ENCODE peak calls at places on chromosomes 12 and 14, in six cellular contexts. W is heart left ventricle, V is left ventricle myocardium inferior, Q is GM23338, A is IMR-90, U is gastrocnemius medialis. G is an unnamed sample.

GRCh38 chr12:64083285-64084210 is 138.5 kb downstream of the KICS2 start:
- DNase-seq in W (peak; percentile 85), U (peak; percentile 83), V (peak; percentile 71), A (peak; percentile 95), Q (no peak), G (no peak)

GRCh38 chr12:103858953-103859601 is 18.0 kb upstream of the NT5DC3 start:
- DNase-seq in Q (no peak), U (peak; percentile 90), A (peak; percentile 98), V (peak; percentile 38), W (peak; percentile 30), G (peak; percentile 88)

GRCh38 chr12:24617471-24617870 is 331.4 kb downstream of the BCAT1 start:
- DNase-seq in U (no peak), W (no peak), A (peak; percentile 77), V (no peak), Q (no peak), G (no peak)

GRCh38 chr14:51865953-51866747 is 5.7 kb downstream of the GNG2 start:
- DNase-seq in V (no peak), W (no peak), Q (peak; percentile 51), A (no peak), U (no peak), G (no peak)

GRCh38 chr14:22910916-22911315 is 8.0 kb downstream of the RBM23 start:
- DNase-seq in W (no peak), Q (no peak), U (no peak), V (no peak), A (no peak), G (no peak)

GRCh38 chr14:80974338-80975078 is 19.1 kb downstream of the TSHR start:
- DNase-seq in W (no peak), V (no peak), U (no peak), A (no peak), Q (no peak), G (no peak)

GRCh38 chr14:20614038-20614840 is 23.1 kb upstream of the RNASE12 start:
- DNase-seq in Q (no peak), V (no peak), W (no peak), A (no peak), U (no peak), G (no peak)

GRCh38 chr14:29757188-29757680 is 170.4 kb downstream of the PRKD1 start:
- DNase-seq in V (no peak), W (no peak), A (no peak), U (no peak), Q (peak; percentile 14), G (no peak)

GRCh38 chr14:53715390-53715730 is 241.3 kb downstream of the BMP4 start:
- DNase-seq in V (no peak), U (no peak), W (no peak), Q (no peak), A (peak; percentile 28), G (no peak)

GRCh38 chr12:32811686-32812392 is 56.1 kb upstream of the YARS2 start:
- DNase-seq in W (no peak), U (no peak), A (no peak), Q (no peak), V (no peak), G (no peak)

GRCh38 chr12:26269554-26270284 is 74.3 kb downstream of the SSPN start:
- DNase-seq in V (no peak), Q (no peak), U (peak; percentile 66), W (no peak), A (no peak), G (no peak)

GRCh38 chr12:48779869-48780268 is 9.0 kb downstream of the ADCY6 start:
- DNase-seq in V (peak; percentile 68), A (peak; percentile 62), Q (no peak), U (peak; percentile 24), W (peak; percentile 87), G (peak; percentile 89)

GRCh38 chr12:28988384-28988704 is 160.7 kb upstream of the FAR2 start:
- DNase-seq in U (no peak), V (no peak), Q (no peak), W (no peak), A (no peak), G (no peak)

GRCh38 chr14:30153662-30154061 is 226.0 kb upstream of the PRKD1 start:
- DNase-seq in V (no peak), W (no peak), Q (no peak), A (no peak), U (no peak), G (no peak)

GRCh38 chr12:89825591-89826449 is 117.2 kb upstream of the ATP2B1 start:
- DNase-seq in U (no peak), V (no peak), A (peak; percentile 4), Q (no peak), W (no peak), G (no peak)

GRCh38 chr12:116053479-116054195 is 223.9 kb downstream of the MED13L start:
- DNase-seq in V (peak; percentile 27), U (peak; percentile 73), A (peak; percentile 81), Q (no peak), W (peak; percentile 35), G (peak; percentile 59)

GRCh38 chr14:21486640-21487087 is 9.7 kb downstream of the TOX4 start:
- DNase-seq in W (no peak), V (no peak), A (peak; percentile 79), U (no peak), Q (no peak), G (no peak)

GRCh38 chr14:96501383-96501745 is 818 bp upstream of the PAPOLA start:
- DNase-seq in A (no peak), Q (no peak), V (no peak), W (no peak), U (no peak), G (no peak)

GRCh38 chr14:96502621-96503251 is 554 bp downstream of the PAPOLA start:
- DNase-seq in A (peak; percentile 13), W (peak; percentile 59), U (peak; percentile 30), Q (peak; percentile 79), V (peak; percentile 50), G (peak; percentile 83)

GRCh38 chr14:96497087-96497486 is 5.1 kb upstream of the PAPOLA start:
- DNase-seq in V (no peak), A (no peak), Q (no peak), W (no peak), U (no peak), G (no peak)

GRCh38 chr14:96497586-96497985 is 4.6 kb upstream of the PAPOLA start:
- DNase-seq in A (no peak), Q (no peak), U (no peak), W (no peak), V (no peak), G (no peak)

DNA sequence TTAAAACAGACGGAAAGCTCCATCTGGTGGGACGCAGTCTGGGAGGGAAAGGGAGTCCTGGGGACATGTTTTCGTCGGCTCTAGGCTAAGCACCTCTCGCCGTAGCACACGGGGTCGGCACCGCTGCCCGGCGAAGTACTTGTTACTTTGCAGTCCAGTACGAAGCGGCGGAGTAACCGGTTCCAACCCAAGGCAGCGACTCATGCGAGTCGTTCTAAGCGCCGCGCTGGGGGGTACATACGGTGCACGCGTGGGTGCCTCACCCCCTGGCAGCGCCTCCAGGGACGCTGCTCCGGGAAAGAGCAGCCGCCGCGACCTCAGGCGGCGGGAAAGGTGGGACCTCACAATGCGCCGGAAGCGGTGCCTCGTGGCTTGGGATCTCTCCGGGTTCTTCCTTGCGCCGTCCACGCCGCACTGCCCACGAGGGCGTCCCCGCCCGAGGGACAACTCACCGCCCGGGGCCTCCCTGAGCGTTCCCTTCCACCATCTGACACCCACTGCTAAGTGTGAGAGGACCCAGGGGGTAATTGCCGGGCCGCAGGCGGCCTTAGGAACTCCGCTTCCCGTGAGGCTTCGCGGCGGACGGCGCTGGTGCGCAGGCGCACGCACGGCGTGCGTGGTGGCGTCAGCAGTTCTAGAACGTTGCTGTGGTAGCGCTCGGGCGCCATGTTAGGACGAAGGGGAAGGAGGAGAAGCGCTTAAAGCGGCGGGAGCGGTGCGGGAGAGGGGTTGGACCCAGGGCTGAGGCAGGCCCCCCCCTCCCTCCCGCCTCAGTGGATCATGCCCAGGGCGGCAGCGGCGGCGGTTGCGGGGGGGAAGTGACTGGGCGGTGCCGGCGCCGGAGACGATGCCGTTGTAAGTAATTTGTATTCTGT is at the start of gene PAPOLA:
- DNase-seq in W (peak; percentile 97), V (peak; percentile 93), U (peak; percentile 94), A (peak; percentile 95), Q (peak; percentile 96), G (peak; percentile 99)
- H3K4me3 ChIP-seq in W (peak within 1 kb of the TSS; percentile 98), V (peak within 1 kb of the TSS; percentile 89), U (peak within 1 kb of the TSS; percentile 91), A (peak within 1 kb of the TSS; percentile 76), Q (peak within 1 kb of the TSS; percentile 93), G (peak within 1 kb of the TSS; percentile 47)

GRCh38 chr12:117359029-117359845 is 2.2 kb downstream of the NOS1 start:
- DNase-seq in A (no peak), W (no peak), Q (peak; percentile 21), U (no peak), V (no peak), G (no peak)
- H3K27me3 ChIP-seq in A (no peaks in the 10 kb centered on the region), W (peaks cover 56% of the 10 kb centered on the region), Q (peaks cover 70% of the 10 kb centered on the region), U (no peaks in the 10 kb centered on the region), V (peaks cover 98% of the 10 kb centered on the region), G (no peaks in the 10 kb centered on the region)

GRCh38 chr14:98576463-98576862 is 695.5 kb downstream of the BCL11B start:
- DNase-seq in U (no peak), A (no peak), Q (no peak), V (no peak), W (no peak), G (no peak)

DNA sequence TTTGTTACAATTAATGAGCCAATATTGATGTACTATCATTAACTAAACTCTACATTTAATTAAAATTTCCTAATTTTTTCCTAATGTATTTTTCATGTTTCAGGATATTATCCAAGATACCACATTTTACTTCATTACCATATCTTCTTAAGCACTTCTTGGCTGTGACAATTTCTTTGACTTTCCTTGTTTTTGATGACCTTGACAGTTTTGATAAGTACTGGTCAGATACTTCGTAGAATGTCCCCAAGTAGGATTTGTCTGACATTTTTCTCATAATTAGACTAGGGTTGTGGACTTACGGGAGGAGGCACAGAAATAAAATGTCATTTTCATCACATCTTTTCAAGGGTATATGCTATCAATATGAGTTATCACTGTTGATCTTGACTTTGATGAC is 700.9 kb downstream of the BCL11B start:
- DNase-seq in U (no peak), W (no peak), A (no peak), Q (no peak), V (no peak), G (no peak)
- H3K4me1 ChIP-seq in U (no peaks in the 10 kb centered on the region), W (no peaks in the 10 kb centered on the region), A (no peaks in the 10 kb centered on the region), Q (no peaks in the 10 kb centered on the region), V (no peaks in the 10 kb centered on the region), G (no peaks in the 10 kb centered on the region)

GRCh38 chr12:106085213-106085612 is 53.5 kb downstream of the NUAK1 start:
- DNase-seq in V (no peak), W (no peak), Q (no peak), U (no peak), A (no peak), G (no peak)

GRCh38 chr12:106084048-106084671 is 54.6 kb downstream of the NUAK1 start:
- DNase-seq in U (no peak), A (peak; percentile 88), Q (peak; percentile 80), V (no peak), W (no peak), G (no peak)

GRCh38 chr12:106086696-106087095 is 52.1 kb downstream of the NUAK1 start:
- DNase-seq in U (no peak), W (no peak), A (no peak), V (no peak), Q (no peak), G (no peak)

GRCh38 chr12:106082216-106083175 is 56.3 kb downstream of the NUAK1 start:
- DNase-seq in U (no peak), W (no peak), V (no peak), Q (no peak), A (peak; percentile 73), G (no peak)

DNA sequence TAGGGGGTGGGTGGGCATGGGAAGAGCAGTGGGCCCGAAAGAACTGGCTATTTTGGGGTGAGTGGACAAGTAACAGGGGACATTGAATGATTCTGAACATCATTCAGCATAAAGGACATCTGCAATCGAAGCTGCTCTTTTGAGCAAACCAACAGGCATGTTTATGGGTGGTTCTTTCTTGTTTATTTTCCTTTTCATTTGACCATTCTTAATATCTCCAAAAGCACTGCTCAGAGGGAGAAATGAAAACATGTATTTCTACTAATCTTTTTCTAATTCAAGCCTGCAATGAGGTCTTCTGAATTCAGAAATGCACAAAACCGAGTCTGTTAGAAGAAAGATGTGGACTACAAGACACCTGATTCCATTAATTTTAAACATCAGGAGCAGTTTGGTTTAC is 54.0 kb downstream of the NUAK1 start:
- DNase-seq in A (no peak), V (no peak), W (no peak), U (no peak), Q (no peak), G (no peak)
- H3K4me3 ChIP-seq in A (no peak overlapping the region), V (no peak overlapping the region), W (no peak overlapping the region), U (no peak overlapping the region), Q (no peak overlapping the region), G (no peak overlapping the region)